ENCODE peak calls at places on chromosomes 4 and X, in six cellular contexts. P is H1, D is HepG2, U is SK-N-SH, A is K562, X is GM12878. R is an unnamed sample.

GRCh38 chrX:150831863-150832262 is 66.6 kb downstream of the CD99L2 start:
- DNase-seq in P (no peak), D (no peak), U (no peak), A (no peak), X (no peak), R (no peak)

GRCh38 chr4:187732524-187732923 is 263.0 kb upstream of the ZFP42 start:
- DNase-seq in P (no peak), D (no peak), U (no peak), A (no peak), X (no peak), R (no peak)

GRCh38 chrX:140492360-140492994 is 12.4 kb downstream of the SOX3 start:
- DNase-seq in P (no peak), D (no peak), U (no peak), A (no peak), X (no peak), R (no peak)

GRCh38 chr4:127788517-127788916 is 6.4 kb downstream of the HSPA4L start:
- DNase-seq in P (no peak), D (peak), U (peak), A (no peak), X (no peak), R (no peak)

GRCh38 chr4:55663145-55663544 is 27.0 kb upstream of the NMU start:
- DNase-seq in P (no peak), D (no peak), U (no peak), A (no peak), X (no peak), R (no peak)

GRCh38 chrX:51837926-51838325 is 55.5 kb upstream of the MAGED1 start:
- DNase-seq in P (no peak), D (no peak), U (peak), A (no peak), X (no peak), R (no peak)

GRCh38 chrX:40227111-40227510 is 129.4 kb upstream of the BCOR start:
- DNase-seq in P (no peak), D (no peak), U (no peak), A (no peak), X (no peak), R (no peak)

GRCh38 chrX:69021095-69021494 is 144.2 kb downstream of the PJA1 start:
- DNase-seq in P (no peak), D (no peak), U (no peak), A (no peak), X (no peak), R (no peak)

GRCh38 chr4:113781439-113782040 is 20.0 kb upstream of the CAMK2D start:
- DNase-seq in P (no peak), D (no peak), U (peak), A (no peak), X (no peak), R (no peak)

GRCh38 chrX:19765628-19766027 is 121.8 kb downstream of the SH3KBP1 start:
- DNase-seq in P (no peak), D (peak), U (no peak), A (no peak), X (no peak), R (no peak)

GRCh38 chr4:76623217-76624060 is 188.4 kb downstream of the SHROOM3 start:
- DNase-seq in P (no peak), D (no peak), U (no peak), A (no peak), X (no peak), R (no peak)

GRCh38 chr4:99382745-99383360 is 30.3 kb upstream of the ADH1C start:
- DNase-seq in P (no peak), D (no peak), U (no peak), A (no peak), X (no peak), R (no peak)

GRCh38 chr4:101515099-101515498 is 167.8 kb upstream of the PPP3CA start:
- DNase-seq in P (no peak), D (no peak), U (no peak), A (no peak), X (no peak), R (no peak)

GRCh38 chr4:1792832-1793495 is at the start of gene FGFR3:
- DNase-seq in P (peak), D (peak), U (peak), A (peak), X (no peak), R (no peak)

GRCh38 chrX:31036895-31037294 is 34.9 kb downstream of the FTHL17 start:
- DNase-seq in P (no peak), D (peak), U (peak), A (peak), X (no peak), R (peak)

GRCh38 chr4:94038195-94038594 is 169.5 kb upstream of the SMARCAD1 start:
- DNase-seq in P (no peak), D (no peak), U (peak), A (no peak), X (no peak), R (no peak)

GRCh38 chr4:6463311-6464289 is 8.8 kb downstream of the PPP2R2C start:
- DNase-seq in P (no peak), D (no peak), U (no peak), A (no peak), X (no peak), R (no peak)

GRCh38 chrX:73581002-73581628 is 18.1 kb downstream of the CHIC1 start:
- DNase-seq in P (no peak), D (no peak), U (no peak), A (no peak), X (no peak), R (no peak)

GRCh38 chr4:169900241-169900845 is 125.9 kb downstream of the MFAP3L start:
- DNase-seq in P (no peak), D (no peak), U (no peak), A (no peak), X (no peak), R (no peak)

GRCh38 chr4:77488882-77489281 is 116.7 kb upstream of the CXCL13 start:
- DNase-seq in P (no peak), D (no peak), U (no peak), A (no peak), X (no peak), R (no peak)

GRCh38 chr4:128525939-128526630 is 238.5 kb upstream of the PGRMC2 start:
- DNase-seq in P (no peak), D (no peak), U (no peak), A (no peak), X (no peak), R (peak)

GRCh38 chr4:108224628-108225053 is 55.9 kb upstream of the LEF1 start:
- DNase-seq in P (no peak), D (no peak), U (peak), A (peak), X (no peak), R (no peak)

GRCh38 chrX:120781416-120781815 is 94.2 kb downstream of the CT47B1 start:
- DNase-seq in P (no peak), D (no peak), U (no peak), A (no peak), X (no peak), R (no peak)

GRCh38 chr4:85475631-85476233 is 782 bp downstream of the ARHGAP24 start:
- DNase-seq in P (no peak), D (no peak), U (no peak), A (no peak), X (no peak), R (peak)

GRCh38 chr4:94523617-94524016 is 71.9 kb downstream of the PDLIM5 start:
- DNase-seq in P (no peak), D (no peak), U (no peak), A (no peak), X (no peak), R (no peak)

GRCh38 chr4:147633643-147634042 is 16.4 kb downstream of the TMEM184C start:
- DNase-seq in P (no peak), D (no peak), U (no peak), A (no peak), X (no peak), R (no peak)

GRCh38 chr4:2924286-2924685 is 38.9 kb downstream of the NOP14 start:
- DNase-seq in P (no peak), D (no peak), U (no peak), A (no peak), X (no peak), R (no peak)

GRCh38 chr4:25245181-25245580 is 11.3 kb downstream of the PI4K2B start:
- DNase-seq in P (no peak), D (no peak), U (no peak), A (no peak), X (no peak), R (no peak)

GRCh38 chr4:92305878-92306520 is 2.2 kb downstream of the GRID2 start:
- DNase-seq in P (no peak), D (no peak), U (peak), A (no peak), X (no peak), R (no peak)

GRCh38 chrX:143363419-143363818 is 153.9 kb downstream of the SPANXN3 start:
- DNase-seq in P (no peak), D (no peak), U (no peak), A (no peak), X (no peak), R (no peak)

GRCh38 chr4:40720931-40721330 is 28.8 kb upstream of the NSUN7 start:
- DNase-seq in P (no peak), D (no peak), U (no peak), A (no peak), X (no peak), R (peak)

GRCh38 chrX:119622356-119623232 is 16.4 kb upstream of the NKRF start:
- DNase-seq in P (no peak), D (no peak), U (no peak), A (no peak), X (no peak), R (no peak)

GRCh38 chr4:116389139-116389538 is 696.2 kb downstream of the TRAM1L1 start:
- DNase-seq in P (no peak), D (no peak), U (no peak), A (no peak), X (no peak), R (no peak)

GRCh38 chrX:50858548-50858947 is 44.6 kb upstream of the SHROOM4 start:
- DNase-seq in P (no peak), D (no peak), U (no peak), A (no peak), X (no peak), R (no peak)

GRCh38 chrX:68498508-68499379 is at the start of gene YIPF6:
- DNase-seq in P (peak), D (peak), U (peak), A (peak), X (no peak), R (peak)

GRCh38 chr4:124459922-124460301 is 252.6 kb downstream of the ANKRD50 start:
- DNase-seq in P (no peak), D (no peak), U (no peak), A (no peak), X (no peak), R (no peak)

GRCh38 chr4:7295917-7296660 is 103.8 kb downstream of the SORCS2 start:
- DNase-seq in P (no peak), D (no peak), U (peak), A (peak), X (no peak), R (no peak)

GRCh38 chr4:141210168-141210567 is 10.5 kb upstream of the ZNF330 start:
- DNase-seq in P (no peak), D (no peak), U (no peak), A (no peak), X (no peak), R (no peak)

GRCh38 chr4:181176306-181176705 is 1066.9 kb upstream of the TENM3 start:
- DNase-seq in P (no peak), D (no peak), U (no peak), A (no peak), X (no peak), R (no peak)

GRCh38 chr4:72569719-72570235 is 756 bp upstream of the ADAMTS3 start:
- DNase-seq in P (no peak), D (no peak), U (no peak), A (no peak), X (no peak), R (no peak)
- TF ChIP-seq POLR2AphosphoS5 in P (no peak), D (no peak), U (no peak), A (no peak), X (no peak), R (no peak)

DNA sequence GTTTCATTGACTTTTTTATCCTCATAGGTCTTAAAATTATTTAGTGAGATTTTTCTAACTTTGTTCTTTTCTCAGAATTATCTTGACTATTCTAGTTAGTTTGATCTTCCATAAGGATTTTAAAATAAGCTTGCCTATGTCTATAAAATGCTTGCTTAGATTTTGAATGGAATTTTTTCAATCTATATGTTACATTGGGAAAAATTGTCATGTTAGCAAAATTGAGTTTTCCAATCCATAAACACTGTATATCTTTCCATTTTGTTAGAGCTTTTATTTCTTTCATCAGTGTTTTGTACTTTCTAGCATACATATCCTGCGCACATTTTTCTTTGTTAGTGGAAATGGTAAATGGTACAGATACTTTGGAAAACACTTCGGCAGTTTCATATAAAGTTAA is 312.9 kb downstream of the PDHA2 start:
- DNase-seq in P (no peak), D (no peak), U (no peak), A (no peak), X (no peak), R (no peak)
- TF ChIP-seq GABPA in P (no peak), D (no peak), U (no peak), A (no peak), X (no peak), R (no peak)

GRCh38 chr4:81424336-81424735 is 47.4 kb downstream of the RASGEF1B start:
- DNase-seq in P (no peak), D (no peak), U (no peak), A (no peak), X (no peak), R (no peak)

GRCh38 chr4:81425087-81425486 is 46.6 kb downstream of the RASGEF1B start:
- DNase-seq in P (no peak), D (no peak), U (no peak), A (no peak), X (no peak), R (no peak)

GRCh38 chr4:81418572-81418971 is 53.1 kb downstream of the RASGEF1B start:
- DNase-seq in P (no peak), D (no peak), U (no peak), A (no peak), X (no peak), R (no peak)

GRCh38 chr4:81422591-81422990 is 49.1 kb downstream of the RASGEF1B start:
- DNase-seq in P (no peak), D (no peak), U (no peak), A (no peak), X (no peak), R (no peak)

DNA sequence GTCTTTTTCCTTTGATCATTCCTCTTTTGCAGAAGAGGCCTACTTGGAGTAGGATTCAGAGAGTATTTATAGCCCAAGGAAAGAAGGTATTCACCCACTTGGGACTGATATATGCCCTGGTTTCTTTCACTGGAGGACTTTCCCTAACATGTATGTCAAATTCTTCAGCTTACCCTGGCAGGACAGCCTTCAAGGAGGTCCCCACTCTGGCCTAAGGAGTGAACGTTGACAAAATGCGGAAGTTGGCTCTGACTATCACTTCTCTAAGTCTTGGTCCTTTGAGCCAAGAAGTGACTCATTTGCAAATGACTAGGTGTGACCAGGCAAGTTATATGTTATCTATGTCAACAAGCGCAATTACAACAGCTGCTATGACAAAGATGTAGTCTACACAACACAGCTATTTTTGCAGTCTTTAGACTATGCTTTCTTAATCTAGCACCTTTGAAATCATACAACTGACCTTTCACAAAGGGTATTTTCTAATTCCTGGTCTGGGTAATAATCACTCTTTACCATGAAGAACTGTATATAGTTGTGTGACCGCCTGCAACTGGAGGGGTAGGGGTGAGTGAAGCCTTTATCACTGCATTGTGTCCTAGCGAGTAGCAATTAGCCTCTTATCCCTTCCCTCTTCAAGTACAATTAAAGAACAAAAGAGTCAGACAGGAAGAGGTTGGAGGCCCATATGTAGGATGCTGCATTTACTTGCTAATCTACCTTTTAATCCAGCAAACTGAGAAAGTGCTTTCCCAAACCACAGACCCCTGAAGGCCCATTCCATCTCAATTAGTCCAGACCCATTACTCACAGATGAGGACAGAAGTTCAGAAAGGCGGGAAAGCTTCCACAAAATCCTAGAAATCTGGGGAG is 50.1 kb downstream of the RASGEF1B start:
- DNase-seq in P (no peak), D (no peak), U (no peak), A (peak), X (peak), R (peak)
- TF ChIP-seq POLR2AphosphoS5 in P (no peak), D (no peak), U (no peak), A (peak), X (no peak), R (no peak)

GRCh38 chr4:136908122-136908521 is 624.2 kb downstream of the PCDH18 start:
- DNase-seq in P (no peak), D (no peak), U (no peak), A (no peak), X (no peak), R (no peak)
- TF ChIP-seq GABPA in P (no peak), D (no peak), U (no peak), A (no peak), X (no peak), R (no peak)

R was measured in HL-60.